ENCODE peak calls at places on chromosomes 5 and 9, in four cellular contexts. One of them, this sample, is unnamed.

GRCh38 chr9:6714176-6714575 is 43.6 kb upstream of the KDM4C start:
- DNase-seq in tibial artery: no peak
- DNase-seq in prostate gland: no peak
- DNase-seq in colonic mucosa: no peak
- DNase-seq in this sample: no peak

GRCh38 chr9:96256800-96257199 is 45.2 kb downstream of the HSD17B3 start:
- DNase-seq in tibial artery: no peak
- DNase-seq in prostate gland: no peak
- DNase-seq in colonic mucosa: no peak
- DNase-seq in this sample: no peak

GRCh38 chr9:133505186-133505830 is 19.5 kb downstream of the MYMK start:
- DNase-seq in tibial artery: no peak
- DNase-seq in prostate gland: no peak
- DNase-seq in colonic mucosa: no peak
- DNase-seq in this sample: peak; percentile 56

GRCh38 chr9:125131778-125132177 is 11.6 kb downstream of the SCAI start:
- DNase-seq in tibial artery: no peak
- DNase-seq in prostate gland: no peak
- DNase-seq in colonic mucosa: no peak
- DNase-seq in this sample: no peak

GRCh38 chr9:126173401-126173800 is 153.2 kb upstream of the MVB12B start:
- DNase-seq in tibial artery: no peak
- DNase-seq in prostate gland: no peak
- DNase-seq in colonic mucosa: no peak
- DNase-seq in this sample: no peak

GRCh38 chr9:21828853-21829405 is 26.5 kb downstream of the MTAP start:
- DNase-seq in tibial artery: no peak
- DNase-seq in prostate gland: no peak
- DNase-seq in colonic mucosa: no peak
- DNase-seq in this sample: no peak

GRCh38 chr9:129109504-129109903 is 1.1 kb downstream of the CRAT start:
- DNase-seq in tibial artery: peak; percentile 77
- DNase-seq in prostate gland: no peak
- DNase-seq in colonic mucosa: peak; percentile 50
- DNase-seq in this sample: peak; percentile 80

GRCh38 chr9:132787748-132788159 is 90.3 kb downstream of the AK8 start:
- DNase-seq in tibial artery: no peak
- DNase-seq in prostate gland: no peak
- DNase-seq in colonic mucosa: no peak
- DNase-seq in this sample: no peak

GRCh38 chr9:2053883-2054845 is 39.0 kb downstream of the SMARCA2 start:
- DNase-seq in tibial artery: peak; percentile 71
- DNase-seq in prostate gland: no peak
- DNase-seq in colonic mucosa: peak; percentile 23
- DNase-seq in this sample: no peak

GRCh38 chr5:17620627-17621026 is 10.4 kb downstream of the TAF11L12 start:
- DNase-seq in tibial artery: no peak
- DNase-seq in prostate gland: no peak
- DNase-seq in colonic mucosa: no peak
- DNase-seq in this sample: no peak

GRCh38 chr9:113695901-113696300 is 180.2 kb upstream of the ZNF618 start:
- DNase-seq in tibial artery: no peak
- DNase-seq in prostate gland: no peak
- DNase-seq in colonic mucosa: no peak
- DNase-seq in this sample: no peak

GRCh38 chr5:76537073-76537543 is 86.1 kb downstream of the F2RL2 start:
- DNase-seq in tibial artery: no peak
- DNase-seq in prostate gland: no peak
- DNase-seq in colonic mucosa: no peak
- DNase-seq in this sample: no peak

GRCh38 chr5:93348231-93348630 is 232.8 kb downstream of the NR2F1-AS1 start:
- DNase-seq in tibial artery: no peak
- DNase-seq in prostate gland: no peak
- DNase-seq in colonic mucosa: no peak
- DNase-seq in this sample: no peak

GRCh38 chr9:37923121-37923795 is 19.3 kb upstream of the SLC25A51 start:
- DNase-seq in tibial artery: no peak
- DNase-seq in prostate gland: no peak
- DNase-seq in colonic mucosa: no peak
- DNase-seq in this sample: no peak

GRCh38 chr5:128227984-128228383 is 144.4 kb downstream of the SLC12A2 start:
- DNase-seq in tibial artery: no peak
- DNase-seq in prostate gland: no peak
- DNase-seq in colonic mucosa: no peak
- DNase-seq in this sample: no peak

GRCh38 chr9:109857337-109857736 is 77.3 kb downstream of the PALM2AKAP2 start:
- DNase-seq in tibial artery: no peak
- DNase-seq in prostate gland: no peak
- DNase-seq in colonic mucosa: no peak
- DNase-seq in this sample: no peak

GRCh38 chr9:132896906-132897305 is 18.2 kb downstream of the SPACA9 start:
- DNase-seq in tibial artery: no peak
- DNase-seq in prostate gland: no peak
- DNase-seq in colonic mucosa: no peak
- DNase-seq in this sample: no peak

GRCh38 chr5:177491429-177491945 is 5.9 kb downstream of the PDLIM7 start:
- DNase-seq in tibial artery: peak; percentile 81
- DNase-seq in prostate gland: no peak
- DNase-seq in colonic mucosa: no peak
- DNase-seq in this sample: peak; percentile 56

GRCh38 chr5:177490992-177491391 is 6.4 kb downstream of the PDLIM7 start:
- DNase-seq in tibial artery: no peak
- DNase-seq in prostate gland: no peak
- DNase-seq in colonic mucosa: no peak
- DNase-seq in this sample: no peak

GRCh38 chr5:177493795-177494355 is 3.5 kb downstream of the PDLIM7 start:
- DNase-seq in tibial artery: no peak
- DNase-seq in prostate gland: no peak
- DNase-seq in colonic mucosa: no peak
- DNase-seq in this sample: no peak

GRCh38 chr5:177492841-177493240 is 4.6 kb downstream of the PDLIM7 start:
- DNase-seq in tibial artery: no peak
- DNase-seq in prostate gland: no peak
- DNase-seq in colonic mucosa: no peak
- DNase-seq in this sample: no peak

GRCh38 chr5:177491983-177492746 is 5.2 kb downstream of the PDLIM7 start:
- DNase-seq in tibial artery: no peak
- DNase-seq in prostate gland: no peak
- DNase-seq in colonic mucosa: no peak
- DNase-seq in this sample: no peak
- H3K4me3 ChIP-seq in tibial artery: peak overlapping the region; percentile 83
- H3K4me3 ChIP-seq in prostate gland: no peak overlapping the region
- H3K4me3 ChIP-seq in colonic mucosa: no peak overlapping the region
- H3K4me3 ChIP-seq in this sample: no peak overlapping the region

DNA sequence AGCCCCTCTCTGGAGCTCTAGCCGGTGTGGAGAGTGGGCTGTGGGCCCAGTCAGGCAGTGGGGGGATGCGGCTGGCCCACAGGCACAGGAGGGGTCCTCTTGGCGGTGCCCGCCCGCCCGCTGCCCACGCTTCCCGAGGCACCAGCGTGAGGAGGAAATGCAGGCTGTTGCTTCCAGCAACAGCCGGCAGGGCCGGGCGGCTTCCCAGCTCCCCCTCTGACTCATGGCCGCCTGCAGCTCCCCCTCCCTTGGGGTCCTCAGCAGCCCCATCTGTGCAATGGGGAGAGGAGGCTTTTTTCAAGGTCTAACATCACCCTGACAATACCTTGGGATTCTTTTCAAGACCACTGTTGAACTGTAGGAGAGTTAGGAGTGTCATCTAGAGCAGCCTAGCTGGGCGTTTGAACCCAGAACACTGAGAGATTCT is 10.4 kb downstream of the CXXC5 start:
- DNase-seq in tibial artery: peak; percentile 85
- DNase-seq in prostate gland: no peak
- DNase-seq in colonic mucosa: no peak
- DNase-seq in this sample: peak; percentile 63
- H3K27ac ChIP-seq in tibial artery: peak overlapping the region; percentile 88
- H3K27ac ChIP-seq in prostate gland: peak overlapping the region; percentile 89
- H3K27ac ChIP-seq in colonic mucosa: peak overlapping the region; percentile 81
- H3K27ac ChIP-seq in this sample: peak overlapping the region; percentile 98

GRCh38 chr5:60487466-60487865 is 212.5 kb downstream of the DEPDC1B start:
- DNase-seq in tibial artery: no peak
- DNase-seq in prostate gland: peak; percentile 21
- DNase-seq in colonic mucosa: peak; percentile 24
- DNase-seq in this sample: no peak
- H3K4me3 ChIP-seq in tibial artery: peak overlapping the region; percentile 53
- H3K4me3 ChIP-seq in prostate gland: peak overlapping the region; percentile 45
- H3K4me3 ChIP-seq in colonic mucosa: no peak overlapping the region
- H3K4me3 ChIP-seq in this sample: no peak overlapping the region

DNA sequence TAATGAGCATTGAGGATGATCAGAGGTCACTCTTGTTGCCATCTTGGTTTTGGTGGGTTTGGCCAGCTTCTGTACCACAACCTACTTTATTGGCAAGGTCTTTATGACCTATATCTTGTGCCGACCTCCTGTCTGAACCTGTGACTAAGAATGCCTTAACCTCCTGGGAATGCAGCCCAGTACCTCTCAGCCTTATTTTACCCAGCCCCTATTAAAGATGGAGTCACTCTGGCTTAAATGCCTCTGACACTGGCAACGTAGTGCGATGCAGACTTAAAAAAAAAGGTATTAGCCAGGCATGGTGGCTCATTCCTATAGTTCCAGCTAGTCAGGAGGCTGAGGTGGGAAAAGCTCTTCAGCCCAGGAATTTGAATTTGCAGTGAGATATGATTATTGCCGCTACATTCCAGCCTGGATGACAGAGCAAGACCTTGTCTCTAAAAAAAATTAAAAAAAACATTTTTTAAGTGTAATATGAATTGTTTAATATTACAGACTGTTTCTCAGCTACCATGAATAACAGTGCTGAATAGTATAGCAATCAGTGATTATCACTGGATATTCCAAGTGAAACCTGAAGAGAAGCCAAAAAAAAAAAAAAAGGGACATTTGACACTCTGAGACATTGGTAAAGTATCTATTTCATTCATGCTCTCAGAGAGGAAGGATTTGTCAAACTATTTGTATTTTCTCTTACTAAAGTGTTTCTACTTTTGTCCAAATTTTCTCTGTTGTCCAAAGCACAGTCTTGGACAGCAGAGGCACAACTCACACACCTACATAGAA is 18.3 kb upstream of the STOM start:
- DNase-seq in tibial artery: no peak
- DNase-seq in prostate gland: no peak
- DNase-seq in colonic mucosa: no peak
- DNase-seq in this sample: no peak
- H3K27ac ChIP-seq in tibial artery: no peak overlapping the region
- H3K27ac ChIP-seq in prostate gland: no peak overlapping the region
- H3K27ac ChIP-seq in colonic mucosa: no peak overlapping the region
- H3K27ac ChIP-seq in this sample: no peak overlapping the region

GRCh38 chr5:6582507-6583048 is 50.3 kb downstream of the NSUN2 start:
- DNase-seq in tibial artery: no peak
- DNase-seq in prostate gland: no peak
- DNase-seq in colonic mucosa: no peak
- DNase-seq in this sample: peak; percentile 41
- H3K4me3 ChIP-seq in tibial artery: peak overlapping the region; percentile 58
- H3K4me3 ChIP-seq in prostate gland: peak overlapping the region; percentile 29
- H3K4me3 ChIP-seq in colonic mucosa: peak overlapping the region; percentile 20
- H3K4me3 ChIP-seq in this sample: peak overlapping the region; percentile 65

DNA sequence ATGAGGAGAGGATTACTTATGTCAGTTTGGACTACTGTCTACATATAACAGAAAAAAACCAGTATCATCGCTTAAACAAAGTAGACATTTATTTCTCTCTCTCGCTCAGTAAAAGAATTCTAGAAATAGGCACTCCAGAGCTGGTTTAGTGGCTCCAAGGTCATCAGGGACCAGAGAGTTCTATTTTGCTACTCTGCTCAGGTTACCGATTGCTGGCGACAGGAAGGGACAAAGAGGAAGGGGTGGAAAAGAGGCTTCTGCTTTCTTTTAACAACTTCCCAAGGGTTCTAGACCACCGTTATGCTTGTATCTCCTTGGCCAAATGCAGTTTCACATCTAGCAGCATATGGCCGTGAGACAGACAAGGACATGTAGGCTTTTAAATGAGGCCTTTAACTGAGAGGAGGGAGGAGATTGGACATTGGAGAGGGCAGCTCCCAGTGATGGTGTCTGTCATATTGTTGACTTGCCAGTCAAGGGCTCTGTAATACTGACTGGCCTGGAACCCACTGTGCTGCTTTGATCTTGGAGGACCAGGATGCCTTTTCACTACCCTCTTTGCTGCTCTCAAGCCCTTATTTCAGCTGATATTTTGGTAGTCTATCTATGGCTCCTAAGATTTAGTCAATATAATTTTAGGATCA is 15.6 kb upstream of the DCP2 start:
- DNase-seq in tibial artery: no peak
- DNase-seq in prostate gland: no peak
- DNase-seq in colonic mucosa: no peak
- DNase-seq in this sample: no peak
- H3K27ac ChIP-seq in tibial artery: no peak overlapping the region
- H3K27ac ChIP-seq in prostate gland: no peak overlapping the region
- H3K27ac ChIP-seq in colonic mucosa: no peak overlapping the region
- H3K27ac ChIP-seq in this sample: peak overlapping the region; percentile 56

GRCh38 chr5:171906703-171907590 is 99.5 kb downstream of the FBXW11 start:
- DNase-seq in tibial artery: no peak
- DNase-seq in prostate gland: no peak
- DNase-seq in colonic mucosa: no peak
- DNase-seq in this sample: no peak

GRCh38 chr5:171906171-171906570 is 100.3 kb downstream of the FBXW11 start:
- DNase-seq in tibial artery: no peak
- DNase-seq in prostate gland: no peak
- DNase-seq in colonic mucosa: no peak
- DNase-seq in this sample: no peak

GRCh38 chr5:171908638-171909037 is 97.8 kb downstream of the FBXW11 start:
- DNase-seq in tibial artery: no peak
- DNase-seq in prostate gland: peak; percentile 28
- DNase-seq in colonic mucosa: no peak
- DNase-seq in this sample: no peak

GRCh38 chr5:171907731-171908343 is 98.6 kb downstream of the FBXW11 start:
- DNase-seq in tibial artery: no peak
- DNase-seq in prostate gland: peak; percentile 54
- DNase-seq in colonic mucosa: peak; percentile 47
- DNase-seq in this sample: no peak
- H3K4me3 ChIP-seq in tibial artery: no peak overlapping the region
- H3K4me3 ChIP-seq in prostate gland: no peak overlapping the region
- H3K4me3 ChIP-seq in colonic mucosa: no peak overlapping the region
- H3K4me3 ChIP-seq in this sample: no peak overlapping the region

DNA sequence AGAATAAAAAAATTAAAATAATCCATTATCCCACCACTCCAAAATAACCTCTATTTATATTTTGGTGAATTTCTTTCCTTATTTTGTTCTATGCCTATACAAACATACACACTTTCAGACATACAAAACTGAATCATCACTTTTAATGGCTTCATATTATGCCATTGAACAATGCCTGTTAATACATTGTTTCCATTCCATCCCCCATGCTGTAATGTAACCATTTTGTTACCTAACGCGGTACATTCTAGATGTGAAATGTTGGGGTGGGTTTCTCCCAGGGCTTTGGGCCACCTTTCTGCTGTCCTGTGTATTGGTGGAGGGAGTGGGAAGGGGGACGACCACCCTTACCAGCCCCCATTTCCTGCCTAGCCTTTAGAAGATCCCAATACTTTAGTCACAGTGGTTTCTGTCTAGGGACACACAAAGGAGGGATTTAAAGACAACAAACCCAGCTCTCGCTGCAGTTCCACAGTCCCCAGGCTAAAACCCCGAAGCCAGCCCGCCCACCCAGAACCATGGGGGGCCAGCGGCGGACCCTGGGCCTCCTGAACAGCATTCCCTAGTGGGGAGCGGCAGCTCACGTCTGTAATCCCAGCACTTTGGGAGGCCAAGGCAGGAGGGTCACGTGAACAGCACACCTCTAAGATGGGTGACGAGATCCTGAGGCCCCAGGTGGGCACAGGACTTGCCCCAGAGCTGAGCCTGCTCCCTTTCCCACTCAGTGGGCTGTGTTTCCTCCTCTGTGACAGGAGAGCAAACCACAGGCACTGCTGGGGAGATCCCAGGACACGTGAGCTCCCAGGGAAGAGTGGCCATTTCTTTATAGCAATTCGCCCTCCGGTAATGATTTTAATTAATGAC is 56.9 kb upstream of the STXBP1 start:
- DNase-seq in tibial artery: no peak
- DNase-seq in prostate gland: no peak
- DNase-seq in colonic mucosa: no peak
- DNase-seq in this sample: no peak
- H3K27ac ChIP-seq in tibial artery: peak overlapping the region; percentile 67
- H3K27ac ChIP-seq in prostate gland: peak overlapping the region; percentile 67
- H3K27ac ChIP-seq in colonic mucosa: peak overlapping the region; percentile 81
- H3K27ac ChIP-seq in this sample: peak overlapping the region; percentile 1